ENCODE peak calls at places on chromosomes 12 and 14, in five cellular contexts. P is CD8-positive, alpha-beta memory T cell; X is adipocyte; G is Caco-2; A is Peyer's patch. Z is an unnamed sample.

GRCh38 chr14:53509227-53509822 is 356.2 kb upstream of the DDHD1 start:
- DNase-seq in G (no peak), X (peak; percentile 75), A (no peak), P (no peak), Z (peak; percentile 10)

GRCh38 chr12:48086327-48086726 is 19.6 kb downstream of the SENP1 start:
- DNase-seq in G (no peak), P (no peak), X (no peak), A (no peak), Z (no peak)

GRCh38 chr12:58919271-58920101 is 818 bp downstream of the LRIG3 start:
- DNase-seq in G (no peak), X (peak; percentile 65), P (no peak), A (no peak), Z (peak; percentile 61)

GRCh38 chr14:55077155-55077554 is 25.7 kb downstream of the MAPK1IP1L start:
- DNase-seq in A (no peak), G (peak; percentile 50), P (no peak), X (no peak), Z (no peak)

GRCh38 chr12:65511134-65511912 is 232.8 kb downstream of the MSRB3 start:
- DNase-seq in A (no peak), P (no peak), X (no peak), G (no peak), Z (peak; percentile 36)

GRCh38 chr12:128387811-128388422 is 120.9 kb downstream of the TMEM132C start:
- DNase-seq in X (peak; percentile 0), G (peak; percentile 46), P (peak; percentile 19), A (no peak), Z (no peak)

GRCh38 chr14:44961151-44961729 is 507 bp downstream of the KLHL28 start:
- DNase-seq in X (peak; percentile 88), P (peak; percentile 60), G (peak; percentile 38), A (peak; percentile 61), Z (peak; percentile 66)

GRCh38 chr12:55935742-55936151 is 4.8 kb downstream of the DGKA start:
- DNase-seq in X (no peak), A (peak; percentile 52), P (no peak), G (no peak), Z (no peak)

GRCh38 chr12:60308366-60309000 is 712.7 kb downstream of the SLC16A7 start:
- DNase-seq in G (no peak), P (no peak), X (peak; percentile 46), A (no peak), Z (no peak)

GRCh38 chr14:104553166-104554087 is 26.1 kb upstream of the C14orf180 start:
- DNase-seq in P (no peak), A (peak; percentile 33), G (peak; percentile 26), X (no peak), Z (no peak)

GRCh38 chr12:112236786-112237185 is 111.4 kb downstream of the TRAFD1 start:
- DNase-seq in A (no peak), G (no peak), X (no peak), P (no peak), Z (no peak)

GRCh38 chr12:113211160-113211559 is 10.1 kb upstream of the TPCN1 start:
- DNase-seq in G (no peak), P (no peak), A (no peak), X (no peak), Z (no peak)

GRCh38 chr12:86669010-86669409 is 412.8 kb upstream of the MGAT4C start:
- DNase-seq in X (no peak), A (no peak), P (no peak), G (peak; percentile 40), Z (peak; percentile 61)

GRCh38 chr14:105986896-105987284 is 460.5 kb downstream of the TMEM121 start:
- DNase-seq in A (no peak), P (no peak), G (no peak), X (no peak), Z (no peak)

GRCh38 chr14:105989746-105990302 is 463.4 kb downstream of the TMEM121 start:
- DNase-seq in P (no peak), A (no peak), G (no peak), X (no peak), Z (no peak)

GRCh38 chr14:105982664-105983063 is 456.3 kb downstream of the TMEM121 start:
- DNase-seq in A (no peak), P (no peak), X (no peak), G (no peak), Z (no peak)

DNA sequence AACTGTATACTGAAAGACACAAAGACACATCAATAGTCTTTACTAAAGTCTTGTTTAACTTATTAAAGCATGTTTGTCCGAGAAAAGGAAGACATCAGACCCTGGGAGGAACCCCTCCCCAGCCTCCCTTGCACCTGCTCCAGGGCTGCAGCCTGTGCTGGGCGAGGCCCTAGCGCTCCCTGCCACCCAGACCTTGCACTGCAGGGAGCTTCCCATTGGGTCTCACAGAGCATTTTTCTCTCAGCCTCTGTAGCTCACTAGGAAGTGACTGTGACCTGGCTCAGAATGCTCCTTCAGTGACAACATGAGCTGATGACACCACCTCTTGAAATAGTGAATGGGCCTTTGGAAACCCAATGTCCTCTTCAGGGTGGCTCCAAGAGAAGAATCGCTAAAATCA is 461.2 kb downstream of the TMEM121 start:
- DNase-seq in P (no peak), X (no peak), A (no peak), G (no peak), Z (no peak)
- H3K4me1 ChIP-seq in P (peaks cover 48% of the 10 kb centered on the region), X (no peaks in the 10 kb centered on the region), A (no peaks in the 10 kb centered on the region), G (no peaks in the 10 kb centered on the region), Z (no peaks in the 10 kb centered on the region)

DNA sequence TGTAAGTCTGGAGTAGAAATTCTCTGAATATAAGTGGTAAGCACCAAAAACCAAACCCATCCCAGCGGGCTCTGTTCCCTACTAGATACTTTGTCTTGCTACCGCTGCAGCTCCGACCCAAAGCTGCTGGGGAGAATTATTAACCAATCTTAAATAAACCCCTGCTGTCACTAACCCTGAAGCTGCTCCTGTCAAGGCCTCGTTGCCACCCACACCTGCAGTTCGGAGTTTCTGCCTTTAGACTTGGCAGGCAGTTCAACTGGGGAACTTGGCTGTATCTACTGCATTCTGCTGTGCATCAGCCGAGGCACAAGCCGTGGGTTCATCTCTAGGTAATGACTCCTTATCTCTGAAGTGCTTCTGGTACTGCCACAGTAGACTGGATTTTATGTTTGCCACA is 55.5 kb downstream of the PPM1A start:
- DNase-seq in G (no peak), X (no peak), A (no peak), P (no peak), Z (no peak)
- H3K4me1 ChIP-seq in G (no peaks in the 10 kb centered on the region), X (peaks cover 3% of the 10 kb centered on the region), A (no peaks in the 10 kb centered on the region), P (no peaks in the 10 kb centered on the region), Z (no peaks in the 10 kb centered on the region)

GRCh38 chr14:93981316-93981715 is 4.9 kb upstream of the ASB2 start:
- DNase-seq in X (no peak), A (no peak), G (no peak), P (no peak), Z (no peak)
- H3K4me1 ChIP-seq in X (peaks cover 16% of the 10 kb centered on the region), A (peaks cover 3% of the 10 kb centered on the region), G (peaks cover 9% of the 10 kb centered on the region), P (peaks cover 34% of the 10 kb centered on the region), Z (no peaks in the 10 kb centered on the region)

DNA sequence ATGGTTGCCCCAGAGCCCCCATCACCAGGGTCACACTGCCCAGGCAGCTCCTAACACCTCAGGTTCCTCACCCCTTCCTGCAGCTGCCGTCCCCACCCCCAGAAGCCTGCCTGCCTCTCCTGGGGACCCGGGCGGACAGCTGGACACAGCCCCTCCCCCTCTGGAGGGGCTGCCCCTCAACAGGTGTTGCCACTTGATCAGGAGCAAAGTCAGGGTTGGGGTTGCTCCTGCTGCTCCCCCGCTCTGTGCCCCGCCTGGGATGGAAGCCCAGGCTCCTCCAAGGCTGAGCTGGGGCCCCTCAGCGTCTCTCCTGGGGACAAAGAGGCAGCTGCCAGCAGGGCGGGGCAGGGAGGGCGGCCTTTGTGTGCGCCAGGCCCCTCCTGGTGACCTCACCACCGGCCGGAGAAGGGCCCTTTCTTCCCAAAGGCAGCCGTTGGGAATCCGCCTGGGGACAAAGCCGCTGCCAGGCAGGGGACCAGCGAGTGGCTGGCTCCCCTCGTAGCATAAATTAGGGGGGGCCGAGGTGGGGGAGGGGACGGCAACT is 13.6 kb downstream of the TRMT61A start:
- DNase-seq in G (no peak), A (no peak), P (no peak), X (peak; percentile 25), Z (peak; percentile 80)
- H3K4me1 ChIP-seq in G (peaks cover 6% of the 10 kb centered on the region), A (peaks cover 59% of the 10 kb centered on the region), P (no peaks in the 10 kb centered on the region), X (peaks cover 72% of the 10 kb centered on the region), Z (peaks cover 42% of the 10 kb centered on the region)

DNA sequence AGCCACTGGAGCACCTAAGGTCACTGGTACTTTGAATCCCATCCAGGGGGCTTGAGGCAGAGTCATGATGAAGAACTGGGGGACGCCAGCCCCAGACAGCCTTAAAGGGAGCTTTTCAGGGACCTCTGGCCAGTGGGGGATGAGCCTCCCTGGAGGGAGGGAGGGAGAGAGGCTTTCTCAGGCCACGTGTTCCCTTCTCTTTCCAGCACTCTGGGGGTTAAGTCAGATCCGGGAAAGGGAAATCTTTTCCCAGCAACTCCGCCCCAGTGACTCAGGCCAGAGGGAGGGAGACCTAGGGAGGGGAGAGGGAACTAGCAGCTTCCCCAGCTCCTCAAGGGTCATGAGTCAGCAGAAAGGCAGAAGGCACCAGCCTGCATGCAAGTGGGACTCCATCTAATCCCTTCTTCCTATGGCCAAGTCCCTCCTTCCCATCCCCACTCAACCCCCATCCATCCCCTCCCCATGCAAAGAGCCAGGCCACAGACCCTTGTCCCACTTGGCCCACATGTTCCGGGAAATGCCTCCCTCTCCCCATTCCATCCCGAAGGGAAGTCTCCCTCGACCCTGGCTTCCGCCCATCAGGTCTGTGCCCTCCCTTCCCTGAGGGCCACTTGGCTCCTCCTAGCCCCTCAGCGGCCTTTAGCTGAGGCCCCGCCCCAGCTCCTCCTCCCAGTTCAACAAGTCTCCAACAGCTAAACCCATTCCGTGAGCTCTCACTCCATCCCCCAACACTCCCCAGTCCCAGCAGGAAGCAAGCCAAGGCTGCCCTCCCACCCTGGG is 5.6 kb downstream of the TNFRSF1A start:
- DNase-seq in G (peak; percentile 98), A (peak; percentile 93), P (peak; percentile 48), X (peak; percentile 99), Z (peak; percentile 98)
- H3K4me1 ChIP-seq in G (peaks cover 48% of the 10 kb centered on the region), A (peaks cover 68% of the 10 kb centered on the region), P (peaks cover 80% of the 10 kb centered on the region), X (peaks cover 76% of the 10 kb centered on the region), Z (peaks cover 49% of the 10 kb centered on the region)

DNA sequence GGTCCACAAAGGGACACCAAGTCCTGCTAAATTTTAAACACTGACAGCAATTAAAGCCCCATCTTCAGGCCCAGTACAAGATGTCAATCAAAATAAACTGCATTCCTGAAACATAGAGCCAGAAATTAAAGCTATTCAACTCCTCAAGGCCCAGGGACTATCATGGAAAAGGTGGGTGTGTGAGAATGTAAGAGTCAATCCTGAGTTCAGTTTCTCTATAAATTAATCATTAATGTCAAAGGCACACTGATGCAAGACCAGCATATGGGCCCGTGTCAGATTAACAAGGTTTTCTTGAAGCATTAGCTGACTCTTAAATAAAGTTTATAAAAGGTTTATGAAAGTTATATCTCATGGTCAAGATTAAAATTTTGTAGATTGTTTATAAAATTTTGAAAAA is 13.6 kb upstream of the LRRK2 start:
- DNase-seq in G (no peak), X (no peak), A (no peak), P (no peak), Z (no peak)
- H3K4me1 ChIP-seq in G (no peaks in the 10 kb centered on the region), X (peaks cover 6% of the 10 kb centered on the region), A (no peaks in the 10 kb centered on the region), P (no peaks in the 10 kb centered on the region), Z (peaks cover 6% of the 10 kb centered on the region)

GRCh38 chr14:91357731-91358319 is 59.8 kb downstream of the CCDC88C start:
- DNase-seq in X (no peak), G (no peak), A (no peak), P (no peak), Z (no peak)
- H3K4me1 ChIP-seq in X (peaks cover 15% of the 10 kb centered on the region), G (peaks cover 4% of the 10 kb centered on the region), A (peaks cover 13% of the 10 kb centered on the region), P (peaks cover 73% of the 10 kb centered on the region), Z (peaks cover 1% of the 10 kb centered on the region)

Z was measured in thyroid gland.